ENCODE peak calls at places on chromosomes 11 and 22, in six cellular contexts. One of them, this sample, is unnamed. For H3K27me3, the result is how much of the 10 kb centered on the place peaks cover.

GRCh38 chr11:3169235-3169951 is 4.3 kb upstream of the OSBPL5 start:
- DNase-seq in neural progenitor cell: peak
- DNase-seq in keratinocyte: no peak
- DNase-seq in GM23338: peak
- DNase-seq in DND-41: peak
- DNase-seq in endothelial cell of umbilical vein: peak
- DNase-seq in this sample: peak

GRCh38 chr11:92735039-92735438 is 234.4 kb upstream of the MTNR1B start:
- DNase-seq in endothelial cell of umbilical vein: no peak
- DNase-seq in keratinocyte: no peak
- DNase-seq in DND-41: no peak
- DNase-seq in neural progenitor cell: peak
- DNase-seq in GM23338: peak
- DNase-seq in this sample: no peak

GRCh38 chr11:121936375-121936774 is 179.6 kb downstream of the BLID start:
- DNase-seq in DND-41: no peak
- DNase-seq in GM23338: no peak
- DNase-seq in keratinocyte: no peak
- DNase-seq in endothelial cell of umbilical vein: no peak
- DNase-seq in neural progenitor cell: no peak
- DNase-seq in this sample: no peak

GRCh38 chr11:61091373-61092279 is 10.7 kb upstream of the CD5 start:
- DNase-seq in GM23338: no peak
- DNase-seq in DND-41: no peak
- DNase-seq in keratinocyte: no peak
- DNase-seq in endothelial cell of umbilical vein: no peak
- DNase-seq in neural progenitor cell: no peak
- DNase-seq in this sample: no peak

GRCh38 chr11:123020968-123021367 is 39.3 kb upstream of the BSX start:
- DNase-seq in DND-41: peak
- DNase-seq in keratinocyte: no peak
- DNase-seq in GM23338: peak
- DNase-seq in endothelial cell of umbilical vein: peak
- DNase-seq in neural progenitor cell: peak
- DNase-seq in this sample: no peak

GRCh38 chr11:20364412-20364792 is 888 bp downstream of the HTATIP2 start:
- DNase-seq in neural progenitor cell: no peak
- DNase-seq in DND-41: no peak
- DNase-seq in endothelial cell of umbilical vein: no peak
- DNase-seq in GM23338: no peak
- DNase-seq in keratinocyte: no peak
- DNase-seq in this sample: no peak

GRCh38 chr11:3939211-3939610 is 83.7 kb downstream of the STIM1 start:
- DNase-seq in GM23338: no peak
- DNase-seq in DND-41: no peak
- DNase-seq in endothelial cell of umbilical vein: no peak
- DNase-seq in keratinocyte: no peak
- DNase-seq in neural progenitor cell: no peak
- DNase-seq in this sample: no peak

GRCh38 chr22:41810022-41810421 is 9.5 kb downstream of the CCDC134 start:
- DNase-seq in GM23338: no peak
- DNase-seq in endothelial cell of umbilical vein: no peak
- DNase-seq in neural progenitor cell: no peak
- DNase-seq in DND-41: no peak
- DNase-seq in keratinocyte: no peak
- DNase-seq in this sample: no peak

GRCh38 chr11:21566521-21567100 is 626.3 kb upstream of the ANO5 start:
- DNase-seq in endothelial cell of umbilical vein: no peak
- DNase-seq in keratinocyte: no peak
- DNase-seq in GM23338: no peak
- DNase-seq in DND-41: no peak
- DNase-seq in neural progenitor cell: no peak
- DNase-seq in this sample: no peak

GRCh38 chr11:33828604-33829429 is 54.5 kb upstream of the FBXO3 start:
- DNase-seq in neural progenitor cell: peak
- DNase-seq in DND-41: no peak
- DNase-seq in GM23338: peak
- DNase-seq in endothelial cell of umbilical vein: no peak
- DNase-seq in keratinocyte: no peak
- DNase-seq in this sample: no peak

GRCh38 chr22:46149493-46149997 is 781 bp upstream of the PPARA start:
- DNase-seq in endothelial cell of umbilical vein: peak
- DNase-seq in GM23338: peak
- DNase-seq in DND-41: peak
- DNase-seq in neural progenitor cell: peak
- DNase-seq in keratinocyte: no peak
- DNase-seq in this sample: peak
- H3K27me3 ChIP-seq in endothelial cell of umbilical vein: under half
- H3K27me3 ChIP-seq in GM23338: under half
- H3K27me3 ChIP-seq in DND-41: under half
- H3K27me3 ChIP-seq in neural progenitor cell: half or more
- H3K27me3 ChIP-seq in keratinocyte: under half
- H3K27me3 ChIP-seq in this sample: under half

GRCh38 chr11:13962562-13963168 is at the start of gene SPON1:
- DNase-seq in neural progenitor cell: peak
- DNase-seq in GM23338: peak
- DNase-seq in DND-41: no peak
- DNase-seq in endothelial cell of umbilical vein: peak
- DNase-seq in keratinocyte: no peak
- DNase-seq in this sample: no peak
- TF ChIP-seq EZH2 in neural progenitor cell: peak
- TF ChIP-seq EZH2 in GM23338: peak
- TF ChIP-seq EZH2 in DND-41: no peak
- TF ChIP-seq EZH2 in endothelial cell of umbilical vein: peak
- TF ChIP-seq EZH2 in keratinocyte: peak
- TF ChIP-seq EZH2 in this sample: no peak

DNA sequence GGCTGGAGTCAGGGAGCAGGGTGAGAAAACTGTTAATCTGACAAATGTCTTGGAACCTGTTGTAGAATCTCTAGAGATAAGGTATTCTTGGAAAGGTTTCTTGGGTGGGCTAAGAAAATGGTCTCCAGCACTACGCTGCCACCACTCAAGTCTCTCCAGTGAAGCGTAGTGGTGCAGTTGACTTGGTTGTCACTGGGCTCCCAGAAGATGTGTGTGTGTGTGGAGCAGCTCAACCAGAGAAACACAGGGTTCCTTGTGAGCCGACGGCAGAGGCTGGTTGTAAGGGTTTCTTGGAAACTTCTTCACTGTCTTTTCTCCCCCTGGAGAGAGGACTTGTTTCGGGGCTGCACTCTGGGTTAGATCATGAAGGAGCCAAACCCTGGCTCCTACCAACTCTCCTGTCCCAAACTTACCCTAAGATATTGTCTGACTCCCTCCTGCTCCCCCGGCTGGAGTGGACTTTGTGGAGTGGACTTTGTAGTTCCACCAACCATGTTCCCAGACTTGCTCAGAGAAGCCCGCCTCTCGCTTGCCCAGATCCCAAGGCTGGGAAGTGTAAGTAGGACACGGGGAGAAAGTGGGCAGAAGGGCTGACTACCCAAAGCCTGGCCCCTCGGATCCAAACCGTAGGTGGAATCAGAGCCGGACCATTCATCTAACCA is 1.1 kb downstream of the CXCR5 start:
- DNase-seq in endothelial cell of umbilical vein: no peak
- DNase-seq in keratinocyte: no peak
- DNase-seq in neural progenitor cell: no peak
- DNase-seq in GM23338: no peak
- DNase-seq in DND-41: no peak
- DNase-seq in this sample: no peak
- H3K27me3 ChIP-seq in endothelial cell of umbilical vein: under half
- H3K27me3 ChIP-seq in keratinocyte: under half
- H3K27me3 ChIP-seq in neural progenitor cell: under half
- H3K27me3 ChIP-seq in GM23338: under half
- H3K27me3 ChIP-seq in DND-41: under half
- H3K27me3 ChIP-seq in this sample: under half

DNA sequence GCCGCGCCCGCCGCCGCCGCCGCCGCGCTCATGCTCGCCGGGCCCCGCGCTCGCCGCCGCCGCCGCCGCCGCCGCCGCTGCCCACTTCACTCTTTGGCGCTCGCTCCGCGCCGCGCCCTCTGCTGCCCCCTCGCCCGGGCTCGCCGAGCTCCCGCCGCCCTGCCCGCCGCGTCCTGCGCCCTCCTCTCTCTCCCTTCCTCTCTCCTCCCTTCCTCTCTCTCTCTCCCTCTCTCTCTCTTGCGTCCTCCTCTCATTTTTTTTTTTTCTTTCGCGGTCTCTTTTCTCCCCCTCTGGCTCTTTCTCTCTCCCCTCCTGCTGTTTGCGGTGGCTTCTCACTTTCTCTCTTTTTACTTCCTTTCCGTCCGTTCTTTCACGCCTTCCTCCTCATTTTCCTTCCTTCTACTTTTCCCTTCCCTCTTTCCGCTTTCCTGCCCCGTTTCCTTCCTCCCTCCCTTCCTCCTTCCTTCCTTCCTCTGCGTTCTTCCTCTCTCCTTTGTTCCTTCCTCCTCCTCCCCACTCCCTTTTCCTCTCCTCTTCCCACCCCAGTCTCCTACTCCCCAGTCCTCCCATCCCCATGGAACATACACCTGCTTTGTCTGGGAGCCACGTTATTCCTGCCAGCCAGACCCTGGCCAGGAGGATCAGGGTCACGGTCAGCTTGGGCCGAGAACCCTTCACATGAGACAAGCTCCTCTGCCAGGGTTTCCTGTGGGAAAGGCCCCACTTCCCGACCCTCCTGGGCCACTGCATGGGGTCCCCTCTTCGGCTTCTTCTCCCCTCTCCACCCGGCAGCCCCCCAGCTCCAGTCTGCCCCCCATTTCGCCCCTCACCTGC is 19.3 kb upstream of the SHISAL1 start:
- DNase-seq in GM23338: peak
- DNase-seq in neural progenitor cell: peak
- DNase-seq in endothelial cell of umbilical vein: no peak
- DNase-seq in DND-41: no peak
- DNase-seq in keratinocyte: no peak
- DNase-seq in this sample: peak
- TF ChIP-seq EZH2 in GM23338: no peak
- TF ChIP-seq EZH2 in neural progenitor cell: peak
- TF ChIP-seq EZH2 in endothelial cell of umbilical vein: peak
- TF ChIP-seq EZH2 in DND-41: no peak
- TF ChIP-seq EZH2 in keratinocyte: peak
- TF ChIP-seq EZH2 in this sample: peak

GRCh38 chr22:35517769-35518530 is 22.7 kb upstream of the RASD2 start:
- DNase-seq in keratinocyte: no peak
- DNase-seq in endothelial cell of umbilical vein: no peak
- DNase-seq in GM23338: no peak
- DNase-seq in DND-41: no peak
- DNase-seq in neural progenitor cell: no peak
- DNase-seq in this sample: no peak
- H3K27me3 ChIP-seq in keratinocyte: under half
- H3K27me3 ChIP-seq in endothelial cell of umbilical vein: under half
- H3K27me3 ChIP-seq in GM23338: under half
- H3K27me3 ChIP-seq in DND-41: under half
- H3K27me3 ChIP-seq in neural progenitor cell: under half
- H3K27me3 ChIP-seq in this sample: under half

DNA sequence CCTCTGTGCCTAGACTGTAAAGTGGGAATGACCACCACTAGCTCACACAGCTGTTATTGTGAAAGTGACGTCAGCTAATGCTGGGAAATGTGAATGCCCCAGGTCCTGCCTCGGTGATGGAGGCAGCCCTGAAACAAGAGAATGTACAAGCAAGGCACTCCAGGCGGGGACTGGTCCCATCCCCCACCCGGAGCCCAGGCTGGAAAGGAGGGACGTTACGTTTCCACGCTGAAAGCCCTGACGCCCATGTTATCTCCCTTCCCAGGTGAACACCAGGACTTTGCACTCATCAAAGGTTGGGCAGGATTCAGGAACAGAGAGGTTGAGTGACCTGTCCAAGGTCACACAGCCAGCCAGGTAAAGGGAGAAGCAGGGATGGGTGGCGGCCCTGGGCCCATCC is 784 bp downstream of the SULT4A1 start:
- DNase-seq in DND-41: no peak
- DNase-seq in keratinocyte: no peak
- DNase-seq in endothelial cell of umbilical vein: no peak
- DNase-seq in neural progenitor cell: no peak
- DNase-seq in GM23338: no peak
- DNase-seq in this sample: no peak
- TF ChIP-seq EZH2 in DND-41: no peak
- TF ChIP-seq EZH2 in keratinocyte: peak
- TF ChIP-seq EZH2 in endothelial cell of umbilical vein: no peak
- TF ChIP-seq EZH2 in neural progenitor cell: no peak
- TF ChIP-seq EZH2 in GM23338: no peak
- TF ChIP-seq EZH2 in this sample: no peak

This sample was measured in PC-9.